ENCODE peak calls at places on chromosomes 12 and 14, in six cellular contexts. S, C, I, X, R and Y are unnamed samples.

GRCh38 chr14:100030441-100031153 is 34.6 kb upstream of the EVL start:
- DNase-seq in I (no peak), C (no peak), X (peak; percentile 80), R (peak; percentile 37), S (no peak), Y (peak; percentile 63)

GRCh38 chr12:2944401-2945047 is 14.7 kb upstream of the TEAD4 start:
- DNase-seq in S (peak; percentile 85), X (no peak), I (peak; percentile 85), R (peak; percentile 66), C (peak; percentile 31), Y (no peak)

GRCh38 chr12:46908236-46908935 is 82.6 kb upstream of the SLC38A4 start:
- DNase-seq in S (no peak), R (no peak), X (no peak), C (no peak), I (no peak), Y (no peak)

GRCh38 chr12:107951024-107951423 is 176.5 kb downstream of the ASCL4 start:
- DNase-seq in I (no peak), C (no peak), S (no peak), R (no peak), X (no peak), Y (no peak)

GRCh38 chr14:56056031-56056430 is 62.2 kb upstream of the PELI2 start:
- DNase-seq in I (no peak), R (no peak), S (no peak), C (no peak), X (no peak), Y (no peak)

GRCh38 chr12:4353785-4354208 is 25.7 kb downstream of the FGF23 start:
- DNase-seq in R (peak; percentile 19), I (no peak), X (no peak), C (no peak), S (no peak), Y (no peak)

GRCh38 chr12:31651893-31652521 is 7.5 kb upstream of the ETFBKMT start:
- DNase-seq in X (no peak), C (no peak), I (no peak), S (no peak), R (no peak), Y (no peak)

GRCh38 chr12:93325855-93326254 is 51.9 kb upstream of the NUDT4 start:
- DNase-seq in X (no peak), C (no peak), S (no peak), I (no peak), R (no peak), Y (no peak)

GRCh38 chr14:64764641-64765520 is 60.7 kb downstream of the PLEKHG3 start:
- DNase-seq in C (no peak), X (no peak), S (no peak), I (no peak), R (peak; percentile 76), Y (peak; percentile 35)

GRCh38 chr14:91464615-91465205 is 45.4 kb downstream of the PPP4R3A start:
- DNase-seq in C (no peak), X (no peak), S (no peak), R (no peak), I (no peak), Y (no peak)

GRCh38 chr12:91852646-91853045 is 293.0 kb downstream of the BTG1 start:
- DNase-seq in X (no peak), S (no peak), R (no peak), C (no peak), I (peak; percentile 27), Y (no peak)

GRCh38 chr14:100761481-100761880 is 34.8 kb downstream of the DLK1 start:
- DNase-seq in X (peak; percentile 73), I (peak; percentile 28), C (no peak), R (peak; percentile 24), S (no peak), Y (no peak)

GRCh38 chr12:128267651-128268347 is 829 bp downstream of the TMEM132C start:
- DNase-seq in S (peak; percentile 72), R (no peak), I (no peak), C (no peak), X (no peak), Y (no peak)

GRCh38 chr12:48996794-48997718 is 2.1 kb downstream of the DDN start:
- DNase-seq in C (peak; percentile 51), S (peak; percentile 87), R (peak; percentile 83), X (no peak), I (peak; percentile 63), Y (no peak)

GRCh38 chr14:98140862-98141261 is 1131.1 kb downstream of the BCL11B start:
- DNase-seq in X (no peak), S (no peak), R (no peak), I (no peak), C (no peak), Y (no peak)

GRCh38 chr14:20219033-20219432 is 4.5 kb upstream of the OR11H6 start:
- DNase-seq in R (peak; percentile 42), S (no peak), C (no peak), X (no peak), I (no peak), Y (no peak)

GRCh38 chr12:99135376-99135775 is 490.3 kb downstream of the APAF1 start:
- DNase-seq in R (no peak), I (no peak), X (no peak), C (no peak), S (no peak), Y (no peak)

GRCh38 chr14:20631023-20631820 is 10.3 kb downstream of the OR6S1 start:
- DNase-seq in X (no peak), S (no peak), R (peak; percentile 82), I (peak; percentile 40), C (no peak), Y (no peak)

GRCh38 chr14:35534130-35534883 is at the start of gene INSM2:
- DNase-seq in X (no peak), S (peak; percentile 79), C (no peak), R (peak; percentile 62), I (no peak), Y (no peak)

GRCh38 chr12:42741771-42742510 is 152.4 kb upstream of the PRICKLE1 start:
- DNase-seq in S (no peak), I (no peak), C (no peak), R (no peak), X (peak; percentile 68), Y (no peak)

GRCh38 chr12:66287275-66287674 is 15.0 kb upstream of the HELB start:
- DNase-seq in C (no peak), X (no peak), I (no peak), S (no peak), R (no peak), Y (no peak)

GRCh38 chr12:123111498-123112165 is 39.3 kb downstream of the PITPNM2 start:
- DNase-seq in I (no peak), S (no peak), R (no peak), X (no peak), C (no peak), Y (no peak)